ENCODE peak calls at places on chromosomes 4 and X, in eight cellular contexts. One of them, this sample, is unnamed.

GRCh38 chrX:67545772-67546495 is 2.1 kb downstream of the AR start:
- DNase-seq in mesendoderm: peak
- DNase-seq in mammary epithelial cell: no peak
- DNase-seq in endodermal cell: peak
- DNase-seq in lower lobe of right lung: peak
- DNase-seq in pancreas: no peak
- DNase-seq in H9: peak
- DNase-seq in ascending aorta: no peak
- DNase-seq in this sample: no peak

GRCh38 chr4:81031389-81032173 is 1.1 kb downstream of the BMP3 start:
- DNase-seq in mesendoderm: peak
- DNase-seq in mammary epithelial cell: no peak
- DNase-seq in endodermal cell: peak
- DNase-seq in lower lobe of right lung: peak
- DNase-seq in pancreas: no peak
- DNase-seq in H9: peak
- DNase-seq in ascending aorta: no peak
- DNase-seq in this sample: no peak

GRCh38 chr4:53012738-53013137 is 150.6 kb downstream of the RASL11B start:
- DNase-seq in mesendoderm: no peak
- DNase-seq in mammary epithelial cell: no peak
- DNase-seq in endodermal cell: no peak
- DNase-seq in lower lobe of right lung: no peak
- DNase-seq in pancreas: no peak
- DNase-seq in H9: no peak
- DNase-seq in ascending aorta: no peak
- DNase-seq in this sample: no peak

GRCh38 chrX:45506149-45506768 is 305.6 kb upstream of the DIPK2B start:
- DNase-seq in mesendoderm: no peak
- DNase-seq in mammary epithelial cell: no peak
- DNase-seq in endodermal cell: no peak
- DNase-seq in lower lobe of right lung: no peak
- DNase-seq in pancreas: no peak
- DNase-seq in H9: no peak
- DNase-seq in ascending aorta: no peak
- DNase-seq in this sample: no peak

GRCh38 chr4:40479378-40479777 is 144.2 kb downstream of the CHRNA9 start:
- DNase-seq in mesendoderm: no peak
- DNase-seq in mammary epithelial cell: no peak
- DNase-seq in endodermal cell: no peak
- DNase-seq in lower lobe of right lung: no peak
- DNase-seq in pancreas: no peak
- DNase-seq in H9: no peak
- DNase-seq in ascending aorta: no peak
- DNase-seq in this sample: no peak

GRCh38 chr4:124409044-124409443 is 303.5 kb downstream of the ANKRD50 start:
- DNase-seq in mesendoderm: no peak
- DNase-seq in mammary epithelial cell: no peak
- DNase-seq in endodermal cell: no peak
- DNase-seq in lower lobe of right lung: no peak
- DNase-seq in pancreas: no peak
- DNase-seq in H9: no peak
- DNase-seq in ascending aorta: no peak
- DNase-seq in this sample: no peak

GRCh38 chr4:147828361-147828760 is 96.5 kb downstream of the ARHGAP10 start:
- DNase-seq in mesendoderm: no peak
- DNase-seq in mammary epithelial cell: peak
- DNase-seq in endodermal cell: no peak
- DNase-seq in lower lobe of right lung: no peak
- DNase-seq in pancreas: no peak
- DNase-seq in H9: no peak
- DNase-seq in ascending aorta: no peak
- DNase-seq in this sample: no peak

GRCh38 chr4:186146443-186146842 is 41.9 kb downstream of the FAM149A start:
- DNase-seq in mesendoderm: no peak
- DNase-seq in mammary epithelial cell: no peak
- DNase-seq in endodermal cell: no peak
- DNase-seq in lower lobe of right lung: no peak
- DNase-seq in pancreas: no peak
- DNase-seq in H9: no peak
- DNase-seq in ascending aorta: no peak
- DNase-seq in this sample: no peak

GRCh38 chr4:135408109-135408508 is 1206.5 kb upstream of the PABPC4L start:
- DNase-seq in mesendoderm: no peak
- DNase-seq in mammary epithelial cell: no peak
- DNase-seq in endodermal cell: no peak
- DNase-seq in lower lobe of right lung: no peak
- DNase-seq in pancreas: no peak
- DNase-seq in H9: peak
- DNase-seq in ascending aorta: no peak
- DNase-seq in this sample: no peak

GRCh38 chrX:48958635-48959094 is 1.3 kb upstream of the OTUD5 start:
- DNase-seq in mesendoderm: no peak
- DNase-seq in mammary epithelial cell: peak
- DNase-seq in endodermal cell: no peak
- DNase-seq in lower lobe of right lung: no peak
- DNase-seq in pancreas: peak
- DNase-seq in H9: no peak
- DNase-seq in ascending aorta: no peak
- DNase-seq in this sample: no peak

GRCh38 chr4:13700196-13701140 is 72.9 kb upstream of the BOD1L1 start:
- DNase-seq in mesendoderm: no peak
- DNase-seq in mammary epithelial cell: peak
- DNase-seq in endodermal cell: no peak
- DNase-seq in lower lobe of right lung: no peak
- DNase-seq in pancreas: no peak
- DNase-seq in H9: no peak
- DNase-seq in ascending aorta: no peak
- DNase-seq in this sample: no peak

GRCh38 chr4:40840985-40841571 is 91.3 kb downstream of the NSUN7 start:
- DNase-seq in mesendoderm: peak
- DNase-seq in mammary epithelial cell: peak
- DNase-seq in endodermal cell: peak
- DNase-seq in lower lobe of right lung: peak
- DNase-seq in pancreas: peak
- DNase-seq in H9: peak
- DNase-seq in ascending aorta: peak
- DNase-seq in this sample: no peak

GRCh38 chr4:10203851-10204250 is 87.3 kb upstream of the WDR1 start:
- DNase-seq in mesendoderm: no peak
- DNase-seq in mammary epithelial cell: no peak
- DNase-seq in endodermal cell: no peak
- DNase-seq in lower lobe of right lung: no peak
- DNase-seq in pancreas: no peak
- DNase-seq in H9: no peak
- DNase-seq in ascending aorta: no peak
- DNase-seq in this sample: no peak
- H3K27ac ChIP-seq in mesendoderm: no peak
- H3K27ac ChIP-seq in mammary epithelial cell: no peak
- H3K27ac ChIP-seq in endodermal cell: no peak
- H3K27ac ChIP-seq in lower lobe of right lung: no peak
- H3K27ac ChIP-seq in pancreas: no peak
- H3K27ac ChIP-seq in H9: no peak
- H3K27ac ChIP-seq in ascending aorta: no peak
- H3K27ac ChIP-seq in this sample: no peak

GRCh38 chr4:127781303-127782024 is 658 bp upstream of the HSPA4L start:
- DNase-seq in mesendoderm: no peak
- DNase-seq in mammary epithelial cell: no peak
- DNase-seq in endodermal cell: no peak
- DNase-seq in lower lobe of right lung: peak
- DNase-seq in pancreas: no peak
- DNase-seq in H9: no peak
- DNase-seq in ascending aorta: no peak
- DNase-seq in this sample: no peak

GRCh38 chr4:127783026-127783769 is 1.1 kb downstream of the HSPA4L start:
- DNase-seq in mesendoderm: peak
- DNase-seq in mammary epithelial cell: peak
- DNase-seq in endodermal cell: peak
- DNase-seq in lower lobe of right lung: peak
- DNase-seq in pancreas: peak
- DNase-seq in H9: peak
- DNase-seq in ascending aorta: peak
- DNase-seq in this sample: peak

GRCh38 chr4:127782275-127783025 is at the start of gene HSPA4L:
- DNase-seq in mesendoderm: peak
- DNase-seq in mammary epithelial cell: no peak
- DNase-seq in endodermal cell: no peak
- DNase-seq in lower lobe of right lung: peak
- DNase-seq in pancreas: peak
- DNase-seq in H9: no peak
- DNase-seq in ascending aorta: peak
- DNase-seq in this sample: no peak

GRCh38 chr4:127782025-127782274 is 172 bp upstream of the HSPA4L start:
- DNase-seq in mesendoderm: peak
- DNase-seq in mammary epithelial cell: peak
- DNase-seq in endodermal cell: peak
- DNase-seq in lower lobe of right lung: peak
- DNase-seq in pancreas: no peak
- DNase-seq in H9: peak
- DNase-seq in ascending aorta: peak
- DNase-seq in this sample: no peak

GRCh38 chr4:127783971-127784519 is 1.9 kb downstream of the HSPA4L start:
- DNase-seq in mesendoderm: no peak
- DNase-seq in mammary epithelial cell: peak
- DNase-seq in endodermal cell: no peak
- DNase-seq in lower lobe of right lung: no peak
- DNase-seq in pancreas: no peak
- DNase-seq in H9: no peak
- DNase-seq in ascending aorta: no peak
- DNase-seq in this sample: no peak
- H3K27ac ChIP-seq in mesendoderm: no peak
- H3K27ac ChIP-seq in mammary epithelial cell: peak
- H3K27ac ChIP-seq in endodermal cell: no peak
- H3K27ac ChIP-seq in lower lobe of right lung: no peak
- H3K27ac ChIP-seq in pancreas: peak
- H3K27ac ChIP-seq in H9: no peak
- H3K27ac ChIP-seq in ascending aorta: peak
- H3K27ac ChIP-seq in this sample: peak

DNA sequence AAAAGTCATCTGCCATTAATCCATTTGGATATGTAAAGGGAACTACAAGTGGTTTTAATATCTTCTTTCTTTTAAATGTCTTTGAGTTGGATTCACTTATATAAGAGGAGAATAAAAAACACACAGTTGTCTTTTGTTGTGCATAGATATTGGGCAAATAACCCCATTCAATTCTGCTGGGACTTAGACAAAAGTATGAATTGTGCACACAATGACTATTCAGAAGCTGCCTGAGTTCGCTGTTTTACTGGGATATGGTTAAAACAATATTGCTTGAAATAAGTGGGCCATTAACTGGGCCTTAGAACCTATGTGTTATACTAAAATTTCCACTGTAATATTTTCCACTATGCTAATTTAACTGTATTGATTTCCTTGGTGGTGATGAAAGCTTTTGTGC is 71.7 kb downstream of the PCYT1B start:
- DNase-seq in mesendoderm: no peak
- DNase-seq in mammary epithelial cell: no peak
- DNase-seq in endodermal cell: no peak
- DNase-seq in lower lobe of right lung: no peak
- DNase-seq in pancreas: no peak
- DNase-seq in H9: no peak
- DNase-seq in ascending aorta: no peak
- DNase-seq in this sample: no peak
- H3K27ac ChIP-seq in mesendoderm: no peak
- H3K27ac ChIP-seq in mammary epithelial cell: no peak
- H3K27ac ChIP-seq in endodermal cell: no peak
- H3K27ac ChIP-seq in lower lobe of right lung: no peak
- H3K27ac ChIP-seq in pancreas: no peak
- H3K27ac ChIP-seq in H9: no peak
- H3K27ac ChIP-seq in ascending aorta: no peak
- H3K27ac ChIP-seq in this sample: no peak

GRCh38 chrX:19673334-19674040 is 158.2 kb upstream of the MAP3K15 start:
- DNase-seq in mesendoderm: peak
- DNase-seq in mammary epithelial cell: peak
- DNase-seq in endodermal cell: no peak
- DNase-seq in lower lobe of right lung: no peak
- DNase-seq in pancreas: no peak
- DNase-seq in H9: no peak
- DNase-seq in ascending aorta: no peak
- DNase-seq in this sample: no peak

GRCh38 chrX:19670321-19670750 is 155.0 kb upstream of the MAP3K15 start:
- DNase-seq in mesendoderm: no peak
- DNase-seq in mammary epithelial cell: no peak
- DNase-seq in endodermal cell: no peak
- DNase-seq in lower lobe of right lung: no peak
- DNase-seq in pancreas: no peak
- DNase-seq in H9: no peak
- DNase-seq in ascending aorta: no peak
- DNase-seq in this sample: no peak

GRCh38 chrX:19674041-19674769 is 158.9 kb upstream of the MAP3K15 start:
- DNase-seq in mesendoderm: no peak
- DNase-seq in mammary epithelial cell: no peak
- DNase-seq in endodermal cell: no peak
- DNase-seq in lower lobe of right lung: no peak
- DNase-seq in pancreas: no peak
- DNase-seq in H9: no peak
- DNase-seq in ascending aorta: no peak
- DNase-seq in this sample: no peak

GRCh38 chrX:19670854-19671620 is 155.7 kb upstream of the MAP3K15 start:
- DNase-seq in mesendoderm: peak
- DNase-seq in mammary epithelial cell: peak
- DNase-seq in endodermal cell: peak
- DNase-seq in lower lobe of right lung: no peak
- DNase-seq in pancreas: no peak
- DNase-seq in H9: peak
- DNase-seq in ascending aorta: no peak
- DNase-seq in this sample: no peak

GRCh38 chrX:19672211-19672814 is 157.0 kb upstream of the MAP3K15 start:
- DNase-seq in mesendoderm: no peak
- DNase-seq in mammary epithelial cell: peak
- DNase-seq in endodermal cell: no peak
- DNase-seq in lower lobe of right lung: no peak
- DNase-seq in pancreas: no peak
- DNase-seq in H9: no peak
- DNase-seq in ascending aorta: no peak
- DNase-seq in this sample: no peak
- H3K27ac ChIP-seq in mesendoderm: no peak
- H3K27ac ChIP-seq in mammary epithelial cell: peak
- H3K27ac ChIP-seq in endodermal cell: no peak
- H3K27ac ChIP-seq in lower lobe of right lung: no peak
- H3K27ac ChIP-seq in pancreas: no peak
- H3K27ac ChIP-seq in H9: no peak
- H3K27ac ChIP-seq in ascending aorta: no peak
- H3K27ac ChIP-seq in this sample: no peak

DNA sequence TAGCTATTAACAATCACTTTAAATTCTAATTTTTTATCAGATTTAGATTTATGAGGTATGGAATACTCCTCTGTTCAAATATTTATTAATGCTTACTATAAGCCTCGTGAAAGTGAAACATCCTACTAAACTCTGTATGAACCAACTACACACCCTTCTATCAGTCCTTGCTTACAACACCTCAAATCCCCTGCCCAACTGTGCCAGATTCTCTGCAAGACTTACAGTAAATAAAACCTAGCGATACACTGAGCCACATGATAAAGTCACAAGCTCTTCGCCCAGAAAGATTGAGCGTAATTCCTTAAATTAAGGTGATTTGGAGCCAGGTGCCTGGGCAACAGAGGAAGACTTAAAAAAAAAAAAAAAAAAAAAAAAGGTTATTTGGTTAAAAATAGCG is 17.3 kb upstream of the C4orf36 start:
- DNase-seq in mesendoderm: no peak
- DNase-seq in mammary epithelial cell: no peak
- DNase-seq in endodermal cell: no peak
- DNase-seq in lower lobe of right lung: no peak
- DNase-seq in pancreas: no peak
- DNase-seq in H9: no peak
- DNase-seq in ascending aorta: no peak
- DNase-seq in this sample: no peak
- H3K27ac ChIP-seq in mesendoderm: no peak
- H3K27ac ChIP-seq in mammary epithelial cell: no peak
- H3K27ac ChIP-seq in endodermal cell: no peak
- H3K27ac ChIP-seq in lower lobe of right lung: no peak
- H3K27ac ChIP-seq in pancreas: no peak
- H3K27ac ChIP-seq in H9: no peak
- H3K27ac ChIP-seq in ascending aorta: no peak
- H3K27ac ChIP-seq in this sample: no peak